ENCODE peak calls at places on chromosomes 13 and 19, in four cellular contexts. One of them, this sample, is unnamed.

GRCh38 chr19:2982983-2983350 is 5.6 kb downstream of the TLE6 start:
- DNase-seq in GM12864: no peak
- DNase-seq in amniotic stem cell: peak
- DNase-seq in mucosa of descending colon: peak
- DNase-seq in this sample: no peak

GRCh38 chr19:35352448-35353304 is 5.0 kb downstream of the FFAR1 start:
- DNase-seq in GM12864: no peak
- DNase-seq in amniotic stem cell: peak
- DNase-seq in mucosa of descending colon: peak
- DNase-seq in this sample: peak

GRCh38 chr19:54523403-54523802 is 20.8 kb downstream of the LAIR2 start:
- DNase-seq in GM12864: no peak
- DNase-seq in amniotic stem cell: no peak
- DNase-seq in mucosa of descending colon: no peak
- DNase-seq in this sample: peak

GRCh38 chr19:30649934-30650614 is 277.9 kb downstream of the ZNF536 start:
- DNase-seq in mucosa of descending colon: no peak
- DNase-seq in amniotic stem cell: peak
- DNase-seq in GM12864: no peak
- DNase-seq in this sample: peak

GRCh38 chr13:95133498-95133897 is 167.8 kb downstream of the ABCC4 start:
- DNase-seq in GM12864: no peak
- DNase-seq in amniotic stem cell: no peak
- DNase-seq in mucosa of descending colon: no peak
- DNase-seq in this sample: no peak

GRCh38 chr13:46801831-46802230 is 4.9 kb upstream of the ESD start:
- DNase-seq in mucosa of descending colon: no peak
- DNase-seq in GM12864: no peak
- DNase-seq in amniotic stem cell: no peak
- DNase-seq in this sample: no peak

GRCh38 chr19:6220385-6221191 is 59.2 kb downstream of the MLLT1 start:
- DNase-seq in mucosa of descending colon: no peak
- DNase-seq in GM12864: no peak
- DNase-seq in amniotic stem cell: no peak
- DNase-seq in this sample: no peak

GRCh38 chr19:29770653-29771052 is 41.1 kb upstream of the CCNE1 start:
- DNase-seq in mucosa of descending colon: no peak
- DNase-seq in GM12864: no peak
- DNase-seq in amniotic stem cell: no peak
- DNase-seq in this sample: no peak

GRCh38 chr19:42443944-42444398 is 1.2 kb upstream of the CXCL17 start:
- DNase-seq in amniotic stem cell: no peak
- DNase-seq in mucosa of descending colon: no peak
- DNase-seq in GM12864: no peak
- DNase-seq in this sample: no peak